ENCODE peak calls at places on chromosomes 4 and X, in five cellular contexts. A, R, W, F and H are unnamed samples.

GRCh38 chr4:23368081-23368697 is 521.7 kb downstream of the PPARGC1A start:
- DNase-seq in A (no peak), R (no peak), W (peak), F (peak), H (no peak)

GRCh38 chr4:38430841-38431240 is 233.2 kb upstream of the KLF3 start:
- DNase-seq in A (no peak), R (no peak), W (no peak), F (no peak), H (no peak)

GRCh38 chr4:56505269-56506109 is at the start of gene ARL9:
- DNase-seq in A (peak), R (peak), W (no peak), F (peak), H (no peak)

GRCh38 chr4:140947507-140947906 is 185.8 kb downstream of the RNF150 start:
- DNase-seq in A (no peak), R (peak), W (no peak), F (peak), H (no peak)

GRCh38 chr4:5500165-5500564 is 208.2 kb downstream of the EVC2 start:
- DNase-seq in A (peak), R (peak), W (no peak), F (peak), H (no peak)

GRCh38 chr4:140135529-140136021 is 18.4 kb downstream of the MAML3 start:
- DNase-seq in A (peak), R (peak), W (no peak), F (peak), H (no peak)

GRCh38 chr4:71711044-71711984 is 72.6 kb downstream of the GC start:
- DNase-seq in A (no peak), R (no peak), W (no peak), F (no peak), H (no peak)

GRCh38 chr4:52015366-52015765 is 4.8 kb downstream of the LRRC66 start:
- DNase-seq in A (peak), R (peak), W (no peak), F (no peak), H (no peak)

GRCh38 chrX:46447384-46447783 is 97.8 kb downstream of the ZNF674 start:
- DNase-seq in A (peak), R (peak), W (no peak), F (peak), H (no peak)

GRCh38 chr4:67750691-67751090 is 3.5 kb downstream of the GNRHR start:
- DNase-seq in A (peak), R (peak), W (no peak), F (peak), H (no peak)

GRCh38 chr4:18935956-18936355 is 914.4 kb upstream of the LCORL start:
- DNase-seq in A (peak), R (no peak), W (no peak), F (no peak), H (no peak)

GRCh38 chr4:184384056-184384809 is 90.1 kb downstream of the IRF2 start:
- DNase-seq in A (peak), R (peak), W (peak), F (peak), H (peak)